ENCODE peak calls at places on chromosomes 5 and 9, in six cellular contexts. H is SK-N-SH, L is GM12878, T is A549, C is HCT116, B is endothelial cell of umbilical vein. S is an unnamed sample.

GRCh38 chr5:39057745-39058144 is 16.5 kb downstream of the RICTOR start:
- DNase-seq in C (no peak), T (no peak), H (no peak), L (no peak), B (peak), S (no peak)

GRCh38 chr9:6305954-6306563 is 22.1 kb upstream of the TPD52L3 start:
- DNase-seq in B (peak), H (peak), T (peak), L (peak), C (peak), S (peak)

GRCh38 chr5:151684690-151685361 is 1.9 kb downstream of the SPARC start:
- DNase-seq in T (peak), H (no peak), B (peak), L (no peak), C (no peak), S (peak)

GRCh38 chr9:77944556-77945261 is 86.9 kb downstream of the GNAQ start:
- DNase-seq in C (no peak), T (peak), B (peak), H (no peak), L (no peak), S (peak)

GRCh38 chr5:64766105-64766504 is 2.4 kb downstream of the SREK1IP1 start:
- DNase-seq in L (no peak), C (no peak), B (no peak), T (no peak), H (no peak), S (no peak)

GRCh38 chr9:13171261-13171660 is 108.2 kb downstream of the MPDZ start:
- DNase-seq in T (no peak), H (no peak), B (no peak), C (no peak), L (no peak), S (no peak)

GRCh38 chr9:13898957-13899356 is 415.0 kb downstream of the NFIB start:
- DNase-seq in B (peak), L (no peak), T (no peak), C (no peak), H (no peak), S (no peak)

GRCh38 chr5:175902013-175902412 is 30.6 kb downstream of the CPLX2 start:
- DNase-seq in C (no peak), T (no peak), B (no peak), H (no peak), L (no peak), S (no peak)

GRCh38 chr5:110401881-110402280 is 324.6 kb downstream of the TMEM232 start:
- DNase-seq in B (no peak), L (no peak), C (no peak), H (no peak), T (no peak), S (peak)

GRCh38 chr9:19156805-19157204 is 29.5 kb upstream of the PLIN2 start:
- DNase-seq in B (no peak), C (no peak), L (no peak), T (no peak), H (no peak), S (no peak)

GRCh38 chr9:124042168-124042775 is 30.7 kb downstream of the LHX2 start:
- DNase-seq in C (no peak), H (peak), T (no peak), B (no peak), L (no peak), S (no peak)

GRCh38 chr5:177476531-177477233 is 3.2 kb upstream of the DBN1 start:
- DNase-seq in C (no peak), T (no peak), L (no peak), B (peak), H (no peak), S (no peak)

GRCh38 chr5:5291357-5291756 is 131.1 kb upstream of the ICE1 start:
- DNase-seq in T (no peak), B (peak), L (no peak), H (no peak), C (no peak), S (no peak)

GRCh38 chr5:72956324-72957140 is 691 bp downstream of the FCHO2 start:
- DNase-seq in T (peak), H (peak), L (no peak), B (peak), C (no peak), S (peak)

GRCh38 chr9:124299519-124300090 is 41.9 kb downstream of the NEK6 start:
- DNase-seq in C (no peak), H (no peak), B (no peak), L (no peak), T (no peak), S (no peak)

GRCh38 chr9:133449760-133450159 is 10.0 kb upstream of the CACFD1 start:
- DNase-seq in C (peak), H (no peak), B (no peak), T (peak), L (no peak), S (no peak)

GRCh38 chr5:66554211-66554610 is 42.0 kb upstream of the MAST4 start:
- DNase-seq in T (no peak), H (no peak), L (peak), B (no peak), C (no peak), S (peak)

GRCh38 chr9:35664531-35665470 is at the start of gene ARHGEF39:
- DNase-seq in H (peak), T (peak), B (peak), L (no peak), C (peak), S (peak)

GRCh38 chr9:130936285-130937117 is 2.5 kb downstream of the FIBCD1 start:
- DNase-seq in T (peak), L (no peak), H (no peak), C (no peak), B (peak), S (peak)

GRCh38 chr5:59184769-59185168 is 601.9 kb downstream of the RAB3C start:
- DNase-seq in B (no peak), T (no peak), H (no peak), L (no peak), C (no peak), S (no peak)

GRCh38 chr5:126600631-126601511 is at the start of gene PHAX:
- DNase-seq in C (no peak), B (peak), H (peak), L (peak), T (peak), S (peak)

GRCh38 chr9:126707083-126707482 is 93.4 kb downstream of the LMX1B start:
- DNase-seq in H (no peak), C (no peak), T (no peak), L (no peak), B (no peak), S (no peak)

GRCh38 chr9:132044176-132044880 is 35.3 kb downstream of the MED27 start:
- DNase-seq in B (no peak), T (no peak), C (no peak), L (no peak), H (no peak), S (no peak)

GRCh38 chr9:34989946-34990635 is 546 bp downstream of the DNAJB5 start:
- DNase-seq in T (no peak), H (peak), L (no peak), C (no peak), B (peak), S (peak)

GRCh38 chr5:5700549-5700948 is 278.1 kb downstream of the ICE1 start:
- DNase-seq in B (no peak), T (no peak), C (no peak), H (no peak), L (no peak), S (no peak)

GRCh38 chr5:142053434-142054253 is 40.8 kb upstream of the GNPDA1 start:
- DNase-seq in T (peak), B (peak), C (peak), H (no peak), L (no peak), S (peak)

GRCh38 chr5:130227699-130228098 is 323.4 kb downstream of the CHSY3 start:
- DNase-seq in H (no peak), T (no peak), L (no peak), C (no peak), B (no peak), S (peak)

GRCh38 chr5:38506302-38506701 is 50.1 kb downstream of the LIFR start:
- DNase-seq in C (no peak), T (no peak), B (no peak), H (no peak), L (no peak), S (no peak)

GRCh38 chr5:151222769-151223446 is 984 bp downstream of the CCDC69 start:
- DNase-seq in L (no peak), B (no peak), H (no peak), T (peak), C (no peak), S (peak)

GRCh38 chr9:98135938-98136337 is 16.9 kb upstream of the TRIM14 start:
- DNase-seq in H (no peak), L (no peak), T (no peak), B (no peak), C (no peak), S (no peak)

GRCh38 chr9:127358770-127359169 is 38.2 kb upstream of the SLC2A8 start:
- DNase-seq in H (no peak), C (no peak), B (no peak), T (no peak), L (no peak), S (no peak)

GRCh38 chr5:173581408-173582197 is 34.8 kb downstream of the BOD1 start:
- DNase-seq in C (peak), T (peak), H (peak), B (peak), L (no peak), S (peak)

GRCh38 chr9:7402704-7403389 is 396.7 kb downstream of the DMAC1 start:
- DNase-seq in L (no peak), B (no peak), T (no peak), C (no peak), H (no peak), S (no peak)

GRCh38 chr5:175695161-175696126 is 37.6 kb downstream of the HRH2 start:
- DNase-seq in C (no peak), B (no peak), H (peak), L (no peak), T (no peak), S (peak)

GRCh38 chr9:121836382-121836885 is 185.0 kb downstream of the DAB2IP start:
- DNase-seq in C (no peak), T (no peak), B (no peak), L (no peak), H (no peak), S (no peak)

GRCh38 chr5:97979740-97980139 is 793.7 kb upstream of the RGMB start:
- DNase-seq in L (no peak), H (no peak), C (no peak), B (no peak), T (no peak), S (no peak)

GRCh38 chr5:60257852-60258251 is 364.3 kb upstream of the PDE4D start:
- DNase-seq in C (no peak), B (no peak), H (no peak), L (no peak), T (no peak), S (peak)

GRCh38 chr9:104580562-104580961 is 11.6 kb downstream of the OR13C8 start:
- DNase-seq in H (no peak), B (no peak), L (no peak), C (no peak), T (no peak), S (no peak)

GRCh38 chr9:104572612-104573011 is 3.6 kb downstream of the OR13C8 start:
- DNase-seq in B (no peak), H (no peak), T (no peak), L (no peak), C (no peak), S (no peak)

GRCh38 chr9:104577263-104577662 is 8.3 kb downstream of the OR13C8 start:
- DNase-seq in L (no peak), B (no peak), H (no peak), C (no peak), T (no peak), S (no peak)

GRCh38 chr9:104575451-104575850 is 6.5 kb downstream of the OR13C8 start:
- DNase-seq in L (no peak), C (no peak), B (no peak), H (no peak), T (no peak), S (no peak)
- TF ChIP-seq MAX in L (no peak), C (no peak), B (no peak), H (no peak), T (no peak), S (no peak)

GRCh38 chr5:56669534-56670483 is 145.5 kb upstream of the MAP3K1 start:
- DNase-seq in B (no peak), T (no peak), L (peak), C (no peak), H (no peak), S (peak)

GRCh38 chr5:56673171-56673570 is 142.2 kb upstream of the MAP3K1 start:
- DNase-seq in L (no peak), B (no peak), H (no peak), C (no peak), T (no peak), S (peak)

GRCh38 chr5:56668996-56669395 is 146.4 kb upstream of the MAP3K1 start:
- DNase-seq in B (no peak), C (no peak), T (no peak), H (no peak), L (no peak), S (no peak)

GRCh38 chr5:56671571-56671970 is 143.8 kb upstream of the MAP3K1 start:
- DNase-seq in C (no peak), B (no peak), H (no peak), T (no peak), L (no peak), S (peak)

GRCh38 chr5:56670916-56671315 is 144.4 kb upstream of the MAP3K1 start:
- DNase-seq in L (no peak), C (no peak), H (no peak), T (no peak), B (no peak), S (no peak)
- H3K4me3 ChIP-seq in L (no peak), C (no peak), H (no peak), T (no peak), B (no peak), S (no peak)

DNA sequence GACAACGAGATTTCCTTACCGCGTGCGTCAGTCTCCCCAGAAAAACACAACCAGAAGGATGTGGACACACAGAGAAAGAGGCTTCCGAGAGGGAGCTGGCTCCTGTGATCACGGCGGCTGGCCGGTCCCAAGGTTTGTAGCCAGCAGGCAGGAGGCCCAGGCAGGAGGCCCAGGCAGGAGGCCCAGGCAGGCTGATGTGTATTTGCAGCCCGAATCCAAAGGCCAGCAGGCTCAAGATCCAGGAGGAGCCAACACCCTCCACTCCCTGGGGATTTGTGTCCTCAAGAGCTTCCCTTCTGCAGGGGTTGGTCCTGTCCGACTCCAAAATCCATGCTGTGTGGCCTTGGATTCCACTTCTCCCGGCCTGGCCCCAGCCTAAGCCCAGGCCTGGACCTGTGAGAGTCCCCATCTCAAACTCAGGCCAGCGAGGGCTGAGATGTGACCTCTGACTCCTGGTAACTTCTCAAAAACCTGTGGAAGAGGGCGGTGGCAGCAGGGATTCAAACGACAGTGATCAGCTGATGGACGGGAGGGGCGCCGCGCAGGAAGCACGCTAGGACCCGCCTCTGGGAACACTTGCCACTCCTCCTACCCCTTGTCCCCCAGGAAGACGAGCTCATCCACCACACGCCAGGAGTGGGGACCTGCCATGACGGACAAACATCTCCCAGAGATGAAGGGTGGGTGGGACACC is 75.0 kb upstream of the PPP1R26 start:
- DNase-seq in H (no peak), B (no peak), T (no peak), L (no peak), C (no peak), S (no peak)
- TF ChIP-seq MAX in H (no peak), B (no peak), T (no peak), L (no peak), C (no peak), S (no peak)

GRCh38 chr9:136792321-136793062 is 1.3 kb downstream of the TMEM141 start:
- DNase-seq in T (no peak), H (no peak), L (no peak), C (no peak), B (no peak), S (no peak)
- H3K4me3 ChIP-seq in T (peak), H (peak), L (peak), C (peak), B (no peak), S (peak)

GRCh38 chr5:78566747-78567449 is 81.7 kb downstream of the LHFPL2 start:
- DNase-seq in T (no peak), B (peak), C (no peak), L (no peak), H (no peak), S (no peak)
- TF ChIP-seq MAX in T (no peak), B (no peak), C (no peak), L (no peak), H (no peak), S (no peak)

DNA sequence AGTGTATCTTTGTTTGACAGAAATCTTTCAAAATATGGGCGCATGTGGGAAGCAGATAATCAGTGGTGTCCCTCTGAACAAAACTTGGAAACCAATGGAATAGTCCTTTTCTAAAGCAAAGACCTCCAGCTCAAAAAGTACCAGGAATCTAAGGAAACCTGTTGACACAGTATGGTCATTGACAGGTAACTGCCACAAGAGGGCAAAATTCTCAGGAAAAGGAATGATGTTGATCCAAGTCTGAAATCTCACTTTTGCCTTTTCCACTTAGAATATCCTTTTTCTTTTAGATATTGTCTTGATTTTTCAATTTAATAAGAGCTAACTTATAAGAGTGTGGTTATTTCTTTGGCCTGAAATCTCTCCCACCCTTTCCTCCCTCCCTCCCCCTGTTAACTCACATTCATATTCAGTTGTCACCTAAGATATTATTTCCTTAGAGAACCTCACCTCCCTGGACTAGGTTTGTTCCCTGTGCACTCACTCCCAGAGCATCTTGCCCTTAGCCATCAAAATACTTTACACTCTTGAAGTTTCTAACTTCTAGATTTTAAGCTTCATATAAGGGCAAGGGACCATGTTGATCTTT is 59.0 kb upstream of the BARX1 start:
- DNase-seq in H (peak), C (no peak), B (peak), T (peak), L (no peak), S (peak)
- H3K4me3 ChIP-seq in H (no peak), C (no peak), B (no peak), T (no peak), L (no peak), S (no peak)

GRCh38 chr5:1474875-1475543 is 29.8 kb upstream of the SLC6A3 start:
- DNase-seq in C (no peak), B (no peak), L (no peak), H (no peak), T (no peak), S (no peak)
- TF ChIP-seq MAX in C (no peak), B (no peak), L (no peak), H (no peak), T (no peak), S (no peak)

GRCh38 chr5:14148483-14148882 is 5.3 kb downstream of the TRIO start:
- DNase-seq in L (no peak), H (no peak), C (no peak), B (no peak), T (no peak), S (no peak)

GRCh38 chr5:14146725-14147124 is 3.6 kb downstream of the TRIO start:
- DNase-seq in B (no peak), C (no peak), L (no peak), H (no peak), T (no peak), S (no peak)

GRCh38 chr5:14147210-14147609 is 4.1 kb downstream of the TRIO start:
- DNase-seq in H (no peak), B (no peak), T (no peak), L (no peak), C (no peak), S (no peak)

GRCh38 chr5:14148890-14149671 is 5.9 kb downstream of the TRIO start:
- DNase-seq in T (no peak), C (no peak), H (no peak), L (no peak), B (no peak), S (no peak)

GRCh38 chr5:14149672-14150053 is 6.5 kb downstream of the TRIO start:
- DNase-seq in T (no peak), L (no peak), C (no peak), H (no peak), B (no peak), S (no peak)
- H3K4me3 ChIP-seq in T (no peak), L (peak), C (no peak), H (no peak), B (no peak), S (no peak)